ENCODE peak calls at places on chromosomes 12 and 14, in eight cellular contexts. One of them, this sample, is unnamed. For H3K27me3, the result is how much of the 10 kb centered on the place peaks cover.

GRCh38 chr14:76904740-76905569 is 78.7 kb downstream of the LRRC74A start:
- DNase-seq in HepG2: peak
- DNase-seq in astrocyte: peak
- DNase-seq in cardiac muscle cell: peak
- DNase-seq in left ventricle myocardium inferior: peak
- DNase-seq in stomach: peak
- DNase-seq in colonic mucosa: no peak
- DNase-seq in Panc1: peak
- DNase-seq in this sample: peak

GRCh38 chr14:71021347-71022014 is 114.2 kb downstream of the PCNX1 start:
- DNase-seq in HepG2: no peak
- DNase-seq in astrocyte: peak
- DNase-seq in cardiac muscle cell: peak
- DNase-seq in left ventricle myocardium inferior: no peak
- DNase-seq in stomach: no peak
- DNase-seq in colonic mucosa: no peak
- DNase-seq in Panc1: no peak
- DNase-seq in this sample: peak

GRCh38 chr12:124588689-124589318 is 21.4 kb upstream of the NCOR2 start:
- DNase-seq in HepG2: no peak
- DNase-seq in astrocyte: peak
- DNase-seq in cardiac muscle cell: peak
- DNase-seq in left ventricle myocardium inferior: peak
- DNase-seq in stomach: no peak
- DNase-seq in colonic mucosa: no peak
- DNase-seq in Panc1: no peak
- DNase-seq in this sample: no peak

GRCh38 chr12:18899678-18900317 is 161.9 kb downstream of the CAPZA3 start:
- DNase-seq in HepG2: no peak
- DNase-seq in astrocyte: no peak
- DNase-seq in cardiac muscle cell: peak
- DNase-seq in left ventricle myocardium inferior: no peak
- DNase-seq in stomach: no peak
- DNase-seq in colonic mucosa: no peak
- DNase-seq in Panc1: no peak
- DNase-seq in this sample: no peak

GRCh38 chr14:24260780-24261157 is 2.2 kb downstream of the TGM1 start:
- DNase-seq in HepG2: no peak
- DNase-seq in astrocyte: no peak
- DNase-seq in cardiac muscle cell: no peak
- DNase-seq in left ventricle myocardium inferior: no peak
- DNase-seq in stomach: no peak
- DNase-seq in colonic mucosa: no peak
- DNase-seq in Panc1: no peak
- DNase-seq in this sample: no peak

GRCh38 chr12:103672401-103673119 is 85.5 kb downstream of the STAB2 start:
- DNase-seq in HepG2: peak
- DNase-seq in astrocyte: peak
- DNase-seq in cardiac muscle cell: no peak
- DNase-seq in left ventricle myocardium inferior: no peak
- DNase-seq in stomach: no peak
- DNase-seq in colonic mucosa: peak
- DNase-seq in Panc1: no peak
- DNase-seq in this sample: no peak

GRCh38 chr12:68428724-68429580 is 96.8 kb upstream of the MDM1 start:
- DNase-seq in HepG2: peak
- DNase-seq in astrocyte: peak
- DNase-seq in cardiac muscle cell: peak
- DNase-seq in left ventricle myocardium inferior: no peak
- DNase-seq in stomach: no peak
- DNase-seq in colonic mucosa: peak
- DNase-seq in Panc1: no peak
- DNase-seq in this sample: peak

GRCh38 chr12:71125515-71125914 is 32.3 kb downstream of the TSPAN8 start:
- DNase-seq in HepG2: peak
- DNase-seq in astrocyte: no peak
- DNase-seq in cardiac muscle cell: peak
- DNase-seq in left ventricle myocardium inferior: no peak
- DNase-seq in stomach: no peak
- DNase-seq in colonic mucosa: no peak
- DNase-seq in Panc1: no peak
- DNase-seq in this sample: no peak

GRCh38 chr14:77151245-77151644 is 9.7 kb upstream of the ZDHHC22 start:
- DNase-seq in HepG2: no peak
- DNase-seq in astrocyte: no peak
- DNase-seq in cardiac muscle cell: peak
- DNase-seq in left ventricle myocardium inferior: no peak
- DNase-seq in stomach: no peak
- DNase-seq in colonic mucosa: no peak
- DNase-seq in Panc1: no peak
- DNase-seq in this sample: no peak

GRCh38 chr14:42222924-42223471 is 616.3 kb downstream of the LRFN5 start:
- DNase-seq in HepG2: no peak
- DNase-seq in astrocyte: peak
- DNase-seq in cardiac muscle cell: peak
- DNase-seq in left ventricle myocardium inferior: no peak
- DNase-seq in stomach: no peak
- DNase-seq in colonic mucosa: no peak
- DNase-seq in Panc1: no peak
- DNase-seq in this sample: peak

GRCh38 chr12:108594-108993 is 42.0 kb downstream of the IQSEC3 start:
- DNase-seq in HepG2: no peak
- DNase-seq in astrocyte: no peak
- DNase-seq in cardiac muscle cell: no peak
- DNase-seq in left ventricle myocardium inferior: peak
- DNase-seq in stomach: peak
- DNase-seq in colonic mucosa: peak
- DNase-seq in Panc1: no peak
- DNase-seq in this sample: no peak

GRCh38 chr12:103771466-103771865 is 69.6 kb downstream of the NT5DC3 start:
- DNase-seq in HepG2: peak
- DNase-seq in astrocyte: peak
- DNase-seq in cardiac muscle cell: peak
- DNase-seq in left ventricle myocardium inferior: no peak
- DNase-seq in stomach: peak
- DNase-seq in colonic mucosa: peak
- DNase-seq in Panc1: no peak
- DNase-seq in this sample: no peak

GRCh38 chr14:31080489-31080888 is 54.3 kb upstream of the STRN3 start:
- DNase-seq in HepG2: no peak
- DNase-seq in astrocyte: no peak
- DNase-seq in cardiac muscle cell: no peak
- DNase-seq in left ventricle myocardium inferior: no peak
- DNase-seq in stomach: no peak
- DNase-seq in colonic mucosa: no peak
- DNase-seq in Panc1: no peak
- DNase-seq in this sample: no peak

GRCh38 chr12:112967306-112967705 is 11.0 kb upstream of the OAS2 start:
- DNase-seq in HepG2: no peak
- DNase-seq in astrocyte: no peak
- DNase-seq in cardiac muscle cell: no peak
- DNase-seq in left ventricle myocardium inferior: no peak
- DNase-seq in stomach: no peak
- DNase-seq in colonic mucosa: no peak
- DNase-seq in Panc1: no peak
- DNase-seq in this sample: no peak

GRCh38 chr12:116662612-116663144 is 75.2 kb downstream of the SPRING1 start:
- DNase-seq in HepG2: peak
- DNase-seq in astrocyte: peak
- DNase-seq in cardiac muscle cell: peak
- DNase-seq in left ventricle myocardium inferior: no peak
- DNase-seq in stomach: no peak
- DNase-seq in colonic mucosa: peak
- DNase-seq in Panc1: no peak
- DNase-seq in this sample: no peak

GRCh38 chr12:103547929-103548328 is 39.1 kb upstream of the STAB2 start:
- DNase-seq in HepG2: no peak
- DNase-seq in astrocyte: no peak
- DNase-seq in cardiac muscle cell: no peak
- DNase-seq in left ventricle myocardium inferior: no peak
- DNase-seq in stomach: no peak
- DNase-seq in colonic mucosa: no peak
- DNase-seq in Panc1: no peak
- DNase-seq in this sample: no peak

GRCh38 chr14:92880851-92881250 is 42.1 kb upstream of the CHGA start:
- DNase-seq in HepG2: peak
- DNase-seq in astrocyte: peak
- DNase-seq in cardiac muscle cell: peak
- DNase-seq in left ventricle myocardium inferior: no peak
- DNase-seq in stomach: no peak
- DNase-seq in colonic mucosa: no peak
- DNase-seq in Panc1: no peak
- DNase-seq in this sample: no peak
- TF ChIP-seq CTCF in HepG2: peak
- TF ChIP-seq CTCF in astrocyte: peak
- TF ChIP-seq CTCF in cardiac muscle cell: peak
- TF ChIP-seq CTCF in left ventricle myocardium inferior: peak
- TF ChIP-seq CTCF in stomach: no peak
- TF ChIP-seq CTCF in colonic mucosa: no peak
- TF ChIP-seq CTCF in Panc1: peak
- TF ChIP-seq CTCF in this sample: peak

GRCh38 chr14:38107216-38107631 is 100.5 kb upstream of the SSTR1 start:
- DNase-seq in HepG2: no peak
- DNase-seq in astrocyte: no peak
- DNase-seq in cardiac muscle cell: no peak
- DNase-seq in left ventricle myocardium inferior: no peak
- DNase-seq in stomach: no peak
- DNase-seq in colonic mucosa: no peak
- DNase-seq in Panc1: no peak
- DNase-seq in this sample: no peak
- H3K4me3 ChIP-seq in HepG2: no peak
- H3K4me3 ChIP-seq in astrocyte: no peak
- H3K4me3 ChIP-seq in cardiac muscle cell: no peak
- H3K4me3 ChIP-seq in left ventricle myocardium inferior: no peak
- H3K4me3 ChIP-seq in stomach: no peak
- H3K4me3 ChIP-seq in colonic mucosa: no peak
- H3K4me3 ChIP-seq in Panc1: no peak
- H3K4me3 ChIP-seq in this sample: no peak

GRCh38 chr12:53948650-53949593 is 5.8 kb upstream of the HOXC12 start:
- DNase-seq in HepG2: peak
- DNase-seq in astrocyte: no peak
- DNase-seq in cardiac muscle cell: no peak
- DNase-seq in left ventricle myocardium inferior: no peak
- DNase-seq in stomach: no peak
- DNase-seq in colonic mucosa: no peak
- DNase-seq in Panc1: no peak
- DNase-seq in this sample: no peak

GRCh38 chr12:53951577-53952334 is 2.9 kb upstream of the HOXC12 start:
- DNase-seq in HepG2: no peak
- DNase-seq in astrocyte: no peak
- DNase-seq in cardiac muscle cell: no peak
- DNase-seq in left ventricle myocardium inferior: no peak
- DNase-seq in stomach: no peak
- DNase-seq in colonic mucosa: no peak
- DNase-seq in Panc1: no peak
- DNase-seq in this sample: no peak

GRCh38 chr12:53949631-53950440 is 4.9 kb upstream of the HOXC12 start:
- DNase-seq in HepG2: peak
- DNase-seq in astrocyte: no peak
- DNase-seq in cardiac muscle cell: no peak
- DNase-seq in left ventricle myocardium inferior: no peak
- DNase-seq in stomach: no peak
- DNase-seq in colonic mucosa: no peak
- DNase-seq in Panc1: no peak
- DNase-seq in this sample: no peak

GRCh38 chr12:53950789-53951576 is 3.7 kb upstream of the HOXC12 start:
- DNase-seq in HepG2: peak
- DNase-seq in astrocyte: no peak
- DNase-seq in cardiac muscle cell: no peak
- DNase-seq in left ventricle myocardium inferior: no peak
- DNase-seq in stomach: no peak
- DNase-seq in colonic mucosa: no peak
- DNase-seq in Panc1: no peak
- DNase-seq in this sample: no peak

GRCh38 chr12:53950441-53950781 is 4.3 kb upstream of the HOXC12 start:
- DNase-seq in HepG2: no peak
- DNase-seq in astrocyte: no peak
- DNase-seq in cardiac muscle cell: no peak
- DNase-seq in left ventricle myocardium inferior: no peak
- DNase-seq in stomach: no peak
- DNase-seq in colonic mucosa: no peak
- DNase-seq in Panc1: no peak
- DNase-seq in this sample: no peak
- H3K27me3 ChIP-seq in HepG2: half or more
- H3K27me3 ChIP-seq in astrocyte: half or more
- H3K27me3 ChIP-seq in cardiac muscle cell: half or more
- H3K27me3 ChIP-seq in left ventricle myocardium inferior: half or more
- H3K27me3 ChIP-seq in stomach: half or more
- H3K27me3 ChIP-seq in colonic mucosa: half or more
- H3K27me3 ChIP-seq in Panc1: under half
- H3K27me3 ChIP-seq in this sample: half or more

GRCh38 chr12:120470150-120470817 is 736 bp upstream of the SRSF9 start:
- DNase-seq in HepG2: peak
- DNase-seq in astrocyte: no peak
- DNase-seq in cardiac muscle cell: peak
- DNase-seq in left ventricle myocardium inferior: no peak
- DNase-seq in stomach: no peak
- DNase-seq in colonic mucosa: peak
- DNase-seq in Panc1: no peak
- DNase-seq in this sample: no peak

GRCh38 chr12:120469450-120470149 is at the start of gene SRSF9:
- DNase-seq in HepG2: peak
- DNase-seq in astrocyte: peak
- DNase-seq in cardiac muscle cell: peak
- DNase-seq in left ventricle myocardium inferior: peak
- DNase-seq in stomach: peak
- DNase-seq in colonic mucosa: peak
- DNase-seq in Panc1: peak
- DNase-seq in this sample: peak

GRCh38 chr12:120467439-120467838 is 2.1 kb downstream of the SRSF9 start:
- DNase-seq in HepG2: no peak
- DNase-seq in astrocyte: no peak
- DNase-seq in cardiac muscle cell: no peak
- DNase-seq in left ventricle myocardium inferior: no peak
- DNase-seq in stomach: no peak
- DNase-seq in colonic mucosa: no peak
- DNase-seq in Panc1: no peak
- DNase-seq in this sample: no peak

GRCh38 chr12:120468271-120468845 is 1.2 kb downstream of the SRSF9 start:
- DNase-seq in HepG2: peak
- DNase-seq in astrocyte: peak
- DNase-seq in cardiac muscle cell: peak
- DNase-seq in left ventricle myocardium inferior: no peak
- DNase-seq in stomach: peak
- DNase-seq in colonic mucosa: peak
- DNase-seq in Panc1: no peak
- DNase-seq in this sample: no peak

DNA sequence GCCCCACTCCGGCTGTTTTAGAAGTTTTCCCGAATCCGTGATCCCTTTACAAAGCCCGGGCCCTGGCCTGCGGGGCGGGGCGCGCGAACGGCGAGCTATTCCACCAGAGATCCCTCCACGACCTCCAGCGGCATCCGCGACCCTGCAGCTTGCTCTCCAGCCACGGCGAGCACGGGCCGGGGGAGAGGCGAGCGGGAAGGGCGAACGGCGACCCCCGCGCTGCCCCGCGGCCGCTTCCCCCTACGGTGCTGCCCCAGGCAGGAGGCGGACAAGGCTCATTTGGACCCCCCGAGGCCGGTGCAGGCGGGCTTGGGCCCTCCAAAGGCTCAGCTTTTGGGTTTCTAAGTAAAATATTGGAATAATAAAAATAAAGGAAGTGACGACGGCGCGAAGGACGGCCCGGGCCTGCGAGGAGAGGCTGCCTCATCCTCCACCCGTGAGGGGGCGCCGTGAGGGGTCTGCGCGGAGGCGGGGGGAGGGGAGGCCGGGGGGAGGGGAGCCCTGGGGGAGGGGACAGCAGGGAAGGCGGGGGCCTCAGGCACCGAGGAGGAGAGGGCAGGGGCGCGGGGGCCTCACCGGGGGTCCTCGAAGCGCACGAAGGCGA is 600 bp downstream of the SRSF9 start:
- DNase-seq in HepG2: no peak
- DNase-seq in astrocyte: no peak
- DNase-seq in cardiac muscle cell: no peak
- DNase-seq in left ventricle myocardium inferior: peak
- DNase-seq in stomach: peak
- DNase-seq in colonic mucosa: peak
- DNase-seq in Panc1: no peak
- DNase-seq in this sample: no peak
- TF ChIP-seq CTCF in HepG2: peak
- TF ChIP-seq CTCF in astrocyte: no peak
- TF ChIP-seq CTCF in cardiac muscle cell: no peak
- TF ChIP-seq CTCF in left ventricle myocardium inferior: no peak
- TF ChIP-seq CTCF in stomach: no peak
- TF ChIP-seq CTCF in colonic mucosa: no peak
- TF ChIP-seq CTCF in Panc1: no peak
- TF ChIP-seq CTCF in this sample: peak